ENCODE peak calls at places on chromosome 21, in four cellular contexts. E is right cardiac atrium; C is AG04450; Q is CD8-positive, alpha-beta T cell. N is an unnamed sample. For H3K27me3, the result is how much of the 10 kb centered on the place peaks cover.

GRCh38 chr21:46151989-46152938 is 3.1 kb downstream of the FTCD start:
- DNase-seq in E (peak), Q (no peak), C (no peak), N (peak)

GRCh38 chr21:34704119-34704518 is 35.3 kb downstream of the CLIC6 start:
- DNase-seq in E (no peak), Q (no peak), C (no peak), N (no peak)

GRCh38 chr21:29477941-29478340 is 179.2 kb downstream of the BACH1 start:
- DNase-seq in Q (no peak), E (no peak), C (no peak), N (no peak)

GRCh38 chr21:34543017-34543416 is 31.0 kb upstream of the KCNE1 start:
- DNase-seq in Q (no peak), C (no peak), E (no peak), N (no peak)

GRCh38 chr21:35923971-35924370 is 136.4 kb downstream of the SETD4 start:
- DNase-seq in C (no peak), E (no peak), Q (no peak), N (no peak)

GRCh38 chr21:34967509-34968289 is 81.4 kb downstream of the RUNX1 start:
- DNase-seq in Q (no peak), C (no peak), E (no peak), N (no peak)

GRCh38 chr21:42535602-42536171 is 22.0 kb downstream of the SLC37A1 start:
- DNase-seq in C (no peak), E (no peak), Q (no peak), N (no peak)

GRCh38 chr21:42830456-42831455 is 48.6 kb downstream of the WDR4 start:
- DNase-seq in E (no peak), C (no peak), Q (no peak), N (peak)

GRCh38 chr21:45819478-45820170 is 161.9 kb upstream of the COL6A1 start:
- DNase-seq in E (no peak), C (no peak), Q (no peak), N (no peak)

GRCh38 chr21:42081138-42081537 is 10.0 kb downstream of the UMODL1 start:
- DNase-seq in Q (no peak), C (no peak), E (no peak), N (no peak)

GRCh38 chr21:33441489-33442477 is 38.0 kb downstream of the TMEM50B start:
- DNase-seq in E (peak), Q (no peak), C (peak), N (no peak)

GRCh38 chr21:42666023-42666747 is 12.8 kb downstream of the PDE9A start:
- DNase-seq in E (peak), C (no peak), Q (no peak), N (no peak)

GRCh38 chr21:34836103-34836932 is 167.5 kb downstream of the CLIC6 start:
- DNase-seq in Q (no peak), C (peak), E (no peak), N (no peak)

GRCh38 chr21:36756527-36756926 is 57.6 kb downstream of the SIM2 start:
- DNase-seq in E (no peak), Q (no peak), C (no peak), N (no peak)

GRCh38 chr21:32096411-32096810 is 182.4 kb downstream of the MIS18A start:
- DNase-seq in C (no peak), Q (no peak), E (peak), N (no peak)

GRCh38 chr21:34592120-34592561 is 22.8 kb downstream of the RCAN1 start:
- DNase-seq in C (no peak), Q (no peak), E (peak), N (no peak)

GRCh38 chr21:35138665-35139381 is 89.7 kb upstream of the RUNX1 start:
- DNase-seq in E (no peak), C (peak), Q (peak), N (no peak)

GRCh38 chr21:31132574-31133242 is 94.4 kb upstream of the KRTAP19-8 start:
- DNase-seq in C (no peak), Q (peak), E (peak), N (no peak)

GRCh38 chr21:29074007-29074376 is 544 bp upstream of the CCT8 start:
- DNase-seq in E (no peak), C (no peak), Q (no peak), N (no peak)

GRCh38 chr21:23223882-23224281 is 2225.7 kb downstream of the NCAM2 start:
- DNase-seq in Q (no peak), C (no peak), E (no peak), N (no peak)

GRCh38 chr21:32364801-32365200 is 28.0 kb downstream of the URB1 start:
- DNase-seq in E (no peak), C (no peak), Q (no peak), N (no peak)

GRCh38 chr21:42859891-42860230 is 19.5 kb downstream of the WDR4 start:
- DNase-seq in Q (no peak), C (no peak), E (peak), N (no peak)

GRCh38 chr21:15289896-15290841 is 225.4 kb upstream of the NRIP1 start:
- DNase-seq in E (peak), C (no peak), Q (no peak), N (no peak)

GRCh38 chr21:18954415-18954972 is 550.9 kb upstream of the TMPRSS15 start:
- DNase-seq in E (no peak), Q (no peak), C (no peak), N (no peak)

GRCh38 chr21:31885146-31885545 is 12.3 kb downstream of the HUNK start:
- DNase-seq in C (no peak), Q (no peak), E (no peak), N (no peak)

GRCh38 chr21:30152792-30153191 is 13.8 kb downstream of the CLDN17 start:
- DNase-seq in E (no peak), Q (no peak), C (no peak), N (no peak)

GRCh38 chr21:15006594-15007230 is 58.1 kb downstream of the NRIP1 start:
- DNase-seq in C (no peak), Q (no peak), E (no peak), N (no peak)

GRCh38 chr21:23968722-23969647 is 1638.3 kb downstream of the MRPL39 start:
- DNase-seq in Q (peak), C (peak), E (no peak), N (no peak)

GRCh38 chr21:41368361-41369104 is 6.7 kb downstream of the MX2 start:
- DNase-seq in E (no peak), Q (no peak), C (no peak), N (no peak)

GRCh38 chr21:42566524-42567180 is 53.0 kb downstream of the SLC37A1 start:
- DNase-seq in C (no peak), E (no peak), Q (no peak), N (no peak)

GRCh38 chr21:14911351-14911750 is 153.4 kb downstream of the NRIP1 start:
- DNase-seq in C (no peak), Q (no peak), E (no peak), N (no peak)

GRCh38 chr21:46078322-46078981 is 19.5 kb upstream of the COL6A2 start:
- DNase-seq in C (no peak), Q (peak), E (peak), N (peak)

GRCh38 chr21:42405064-42406059 is 1.7 kb downstream of the UBASH3A start:
- DNase-seq in E (no peak), Q (no peak), C (no peak), N (no peak)

GRCh38 chr21:31173881-31174555 is 135.7 kb upstream of the KRTAP19-8 start:
- DNase-seq in E (peak), Q (peak), C (no peak), N (no peak)

GRCh38 chr21:45833437-45833836 is 148.1 kb upstream of the COL6A1 start:
- DNase-seq in Q (no peak), E (no peak), C (no peak), N (peak)

GRCh38 chr21:38806942-38807284 is 1.2 kb downstream of the ETS2 start:
- DNase-seq in Q (no peak), E (no peak), C (no peak), N (no peak)

GRCh38 chr21:38806153-38806941 is 618 bp downstream of the ETS2 start:
- DNase-seq in Q (peak), C (no peak), E (peak), N (no peak)

GRCh38 chr21:38807987-38808386 is 2.3 kb downstream of the ETS2 start:
- DNase-seq in C (no peak), Q (no peak), E (no peak), N (no peak)

GRCh38 chr21:38809170-38809878 is 3.6 kb downstream of the ETS2 start:
- DNase-seq in C (no peak), Q (no peak), E (no peak), N (no peak)

GRCh38 chr21:38807481-38807880 is 1.8 kb downstream of the ETS2 start:
- DNase-seq in Q (no peak), C (no peak), E (no peak), N (no peak)
- H3K4me3 ChIP-seq in Q (no peak), C (peak), E (peak), N (peak)

DNA sequence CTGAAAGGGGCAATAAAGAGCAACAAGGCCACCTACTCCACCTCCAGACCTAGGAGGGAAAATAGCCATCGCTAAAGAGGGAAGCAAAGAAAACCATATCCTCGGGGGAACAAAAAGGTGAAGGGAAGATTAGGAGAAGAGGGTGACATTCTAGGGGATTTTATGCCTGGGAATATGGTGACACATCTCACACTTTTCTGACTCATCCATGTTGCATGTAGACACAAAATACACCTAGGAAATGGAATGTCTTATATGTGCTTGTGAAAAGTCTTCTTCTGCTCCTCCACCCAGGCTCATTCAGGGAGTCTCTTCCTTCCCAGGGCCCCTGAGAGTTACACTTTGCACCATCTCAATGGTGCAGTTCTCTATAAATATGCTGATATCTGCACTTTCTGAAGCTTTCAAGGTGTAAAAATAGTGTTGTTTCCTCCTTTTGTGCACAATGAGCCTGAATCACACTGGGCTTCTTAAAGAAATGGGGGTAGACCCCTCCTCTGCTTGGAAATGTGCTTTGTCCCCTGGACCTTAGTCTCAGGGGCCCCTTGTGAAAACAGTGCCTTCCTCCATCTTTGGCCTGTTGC is 195.9 kb downstream of the CYYR1 start:
- DNase-seq in Q (no peak), C (no peak), E (no peak), N (no peak)
- H3K27ac ChIP-seq in Q (no peak), C (no peak), E (no peak), N (no peak)

DNA sequence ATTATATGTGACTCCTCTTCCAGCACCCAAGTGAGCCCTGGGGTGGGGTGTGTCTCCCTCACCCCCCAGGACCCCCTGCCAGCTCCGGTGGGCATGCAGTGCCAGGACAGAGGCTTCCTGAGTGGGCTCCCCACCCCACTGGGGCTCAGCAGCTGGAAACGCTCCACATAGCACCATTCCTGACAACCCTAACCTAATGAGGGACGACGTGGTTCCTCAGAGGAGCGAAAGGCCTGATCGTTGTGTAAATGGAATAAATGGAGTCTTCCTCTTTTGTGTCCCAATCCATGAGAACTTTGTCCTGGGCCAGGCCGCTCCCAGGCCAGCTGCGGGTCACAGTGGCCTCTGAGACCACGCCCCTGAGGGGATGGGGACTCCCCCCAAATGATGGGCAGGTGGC is 1.8 kb upstream of the TSPEAR start:
- DNase-seq in E (no peak), Q (no peak), C (no peak), N (no peak)
- H3K27me3 ChIP-seq in E (under half), Q (under half), C (half or more), N (under half)

GRCh38 chr21:27571706-27572105 is 604.8 kb upstream of the ADAMTS5 start:
- DNase-seq in E (no peak), Q (no peak), C (peak), N (no peak)
- H3K4me3 ChIP-seq in E (no peak), Q (no peak), C (no peak), N (no peak)

GRCh38 chr21:39651206-39651605 is 38.5 kb downstream of the B3GALT5 start:
- DNase-seq in E (no peak), Q (no peak), C (no peak), N (no peak)

GRCh38 chr21:39650306-39650705 is 37.6 kb downstream of the B3GALT5 start:
- DNase-seq in E (no peak), C (no peak), Q (no peak), N (no peak)

GRCh38 chr21:39649526-39649925 is 36.8 kb downstream of the B3GALT5 start:
- DNase-seq in C (no peak), Q (no peak), E (no peak), N (no peak)

GRCh38 chr21:39648879-39649278 is 36.1 kb downstream of the B3GALT5 start:
- DNase-seq in C (no peak), E (no peak), Q (no peak), N (no peak)

DNA sequence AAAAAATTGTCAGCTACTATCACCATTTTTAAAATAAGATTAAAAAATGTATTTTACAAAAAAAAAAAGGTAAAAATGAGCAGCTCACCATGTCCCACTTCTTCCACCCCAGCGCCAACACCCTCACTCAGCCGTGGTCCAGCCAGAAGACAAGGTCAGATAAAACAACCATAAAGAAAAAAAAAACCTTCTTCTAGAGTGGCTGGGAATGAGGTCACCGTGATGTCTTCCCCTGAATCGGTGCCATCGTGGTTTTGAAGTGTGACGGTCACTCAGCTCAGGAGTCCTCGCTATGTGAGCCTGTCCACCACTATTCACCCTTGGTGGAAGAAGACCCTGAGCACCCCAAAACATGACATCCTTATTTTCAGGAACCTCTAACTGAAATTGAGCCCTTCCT is 38.1 kb downstream of the B3GALT5 start:
- DNase-seq in E (no peak), C (no peak), Q (no peak), N (no peak)
- H3K27ac ChIP-seq in E (no peak), C (no peak), Q (no peak), N (no peak)